ENCODE peak calls at places on chromosome 4, in ten cellular contexts. G, V, C, L, Y, A, X, D, Q and W are unnamed samples.

GRCh38 chr4:20254517-20255250 is 3.0 kb downstream of the SLIT2 start:
- DNase-seq in Y (peak), A (peak), D (no peak), G (peak), C (peak), L (peak), X (peak), V (peak), Q (no peak), W (peak)

GRCh38 chr4:10107111-10108091 is 9.2 kb downstream of the WDR1 start:
- DNase-seq in L (no peak), Y (peak), A (peak), V (peak), Q (no peak), D (no peak), G (no peak), X (no peak), C (peak), W (no peak)

GRCh38 chr4:10364194-10364593 is 93.0 kb downstream of the ZNF518B start:
- DNase-seq in D (no peak), Q (no peak), Y (no peak), V (no peak), C (no peak), G (no peak), L (no peak), A (no peak), X (no peak), W (no peak)

GRCh38 chr4:82524570-82525152 is 37.1 kb downstream of the TMEM150C start:
- DNase-seq in C (no peak), Y (no peak), D (no peak), A (no peak), V (no peak), X (no peak), Q (no peak), G (no peak), L (no peak), W (no peak)

GRCh38 chr4:10582059-10582686 is 102.4 kb downstream of the CLNK start:
- DNase-seq in V (peak), Q (no peak), D (peak), X (peak), C (no peak), G (peak), A (peak), L (peak), Y (no peak), W (peak)

GRCh38 chr4:1851160-1851559 is 4.8 kb downstream of the LETM1 start:
- DNase-seq in D (no peak), L (no peak), G (no peak), V (no peak), X (no peak), C (no peak), Y (peak), Q (no peak), A (no peak), W (no peak)

GRCh38 chr4:97910005-97910404 is 233.3 kb downstream of the STPG2 start:
- DNase-seq in Q (no peak), G (no peak), V (no peak), A (no peak), D (no peak), C (no peak), Y (no peak), X (peak), L (peak), W (no peak)

GRCh38 chr4:156676116-156676851 is 295.3 kb downstream of the PDGFC start:
- DNase-seq in X (no peak), L (no peak), G (no peak), V (no peak), D (no peak), C (no peak), Y (no peak), Q (no peak), A (no peak), W (no peak)

GRCh38 chr4:47686294-47686872 is 151.5 kb downstream of the CORIN start:
- DNase-seq in L (peak), Y (peak), G (peak), D (peak), Q (no peak), V (no peak), C (no peak), A (peak), X (peak), W (peak)

GRCh38 chr4:156968479-156968984 is 3.1 kb downstream of the PDGFC start:
- DNase-seq in X (peak), Y (no peak), C (peak), Q (no peak), G (peak), D (peak), L (peak), A (peak), V (peak), W (peak)

GRCh38 chr4:107930821-107931774 is at the start of gene CYP2U1:
- DNase-seq in Q (peak), C (peak), Y (peak), L (peak), V (peak), G (peak), X (peak), D (peak), A (peak), W (peak)

GRCh38 chr4:41365726-41366125 is 109.0 kb downstream of the UCHL1 start:
- DNase-seq in L (no peak), D (no peak), C (no peak), Y (no peak), X (no peak), A (no peak), V (peak), Q (no peak), G (no peak), W (no peak)

DNA sequence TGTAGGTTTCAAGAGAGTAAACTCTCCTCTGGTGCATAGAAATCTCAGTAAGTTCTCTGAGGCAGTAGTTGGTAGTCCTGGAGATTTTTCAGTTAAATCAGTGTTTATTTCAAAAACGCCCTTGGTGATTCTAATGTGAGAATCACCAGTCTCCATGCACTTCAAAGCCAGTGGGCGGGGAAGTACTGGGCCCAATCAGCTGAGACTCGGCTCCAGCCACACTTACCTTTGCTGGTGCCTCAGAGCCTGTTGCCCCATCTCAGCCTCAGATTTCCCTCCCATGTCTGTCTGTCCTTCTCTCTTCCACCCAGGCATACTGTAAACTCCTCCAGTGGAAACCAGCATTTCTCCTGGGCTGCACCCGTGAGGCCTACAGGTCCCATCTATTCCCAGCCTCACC is 7.4 kb upstream of the MGST2 start:
- DNase-seq in L (no peak), Q (no peak), V (no peak), C (no peak), G (no peak), X (no peak), D (no peak), Y (no peak), A (no peak), W (no peak)
- H3K4me3 ChIP-seq in L (no peak), Q (no peak), V (no peak), C (no peak), G (no peak), X (no peak), D (no peak), Y (no peak), A (no peak), W (no peak)

DNA sequence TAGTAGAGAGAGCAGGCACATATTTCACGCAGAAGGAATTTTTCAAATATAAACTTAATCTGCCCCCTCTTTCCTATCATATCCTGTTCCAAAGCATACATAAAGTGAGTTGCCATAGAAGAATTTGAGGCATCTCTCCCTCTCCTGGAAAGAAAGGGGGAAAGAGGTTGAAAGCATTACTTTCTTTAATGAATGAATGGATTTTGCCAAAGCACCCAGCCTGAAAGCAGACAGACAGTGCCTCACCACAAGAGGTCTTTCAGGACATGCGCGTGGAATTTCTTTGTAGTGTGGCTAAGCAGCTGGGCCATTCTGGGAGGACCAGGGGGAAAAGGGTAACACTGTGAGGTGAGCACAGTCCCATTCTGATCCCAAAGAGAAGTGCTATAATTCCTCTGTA is 651.4 kb downstream of the IQCM start:
- DNase-seq in V (no peak), L (peak), C (no peak), X (no peak), Y (no peak), G (peak), Q (peak), D (no peak), A (no peak), W (peak)
- TF ChIP-seq CTCF in V (no peak), L (no peak), C (no peak), X (no peak), Y (no peak), G (peak), Q (peak), D (no peak), A (no peak), W (no peak)

DNA sequence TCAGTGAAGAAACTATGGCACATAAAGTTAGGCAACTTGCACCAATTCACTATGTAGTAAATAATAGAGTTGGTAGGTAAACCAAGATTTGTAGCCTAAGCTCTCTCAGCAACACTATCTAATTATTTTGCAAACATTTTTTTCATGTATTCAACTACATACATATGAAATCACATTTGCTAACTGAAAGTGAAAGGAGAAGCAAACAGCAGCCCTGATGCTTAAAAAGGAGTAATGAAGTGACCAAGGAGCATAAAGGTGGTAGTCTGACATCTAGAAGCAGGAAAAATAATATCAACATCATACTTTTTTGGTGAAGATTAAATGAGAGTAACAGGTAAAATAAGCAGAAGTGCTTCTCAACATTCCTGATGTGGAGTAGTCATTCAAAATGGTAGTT is 603.7 kb downstream of the GRXCR1 start:
- DNase-seq in Y (no peak), G (no peak), D (no peak), Q (no peak), A (no peak), C (no peak), L (no peak), X (no peak), V (no peak), W (peak)
- H3K4me3 ChIP-seq in Y (no peak), G (no peak), D (no peak), Q (no peak), A (no peak), C (no peak), L (no peak), X (no peak), V (no peak), W (no peak)

DNA sequence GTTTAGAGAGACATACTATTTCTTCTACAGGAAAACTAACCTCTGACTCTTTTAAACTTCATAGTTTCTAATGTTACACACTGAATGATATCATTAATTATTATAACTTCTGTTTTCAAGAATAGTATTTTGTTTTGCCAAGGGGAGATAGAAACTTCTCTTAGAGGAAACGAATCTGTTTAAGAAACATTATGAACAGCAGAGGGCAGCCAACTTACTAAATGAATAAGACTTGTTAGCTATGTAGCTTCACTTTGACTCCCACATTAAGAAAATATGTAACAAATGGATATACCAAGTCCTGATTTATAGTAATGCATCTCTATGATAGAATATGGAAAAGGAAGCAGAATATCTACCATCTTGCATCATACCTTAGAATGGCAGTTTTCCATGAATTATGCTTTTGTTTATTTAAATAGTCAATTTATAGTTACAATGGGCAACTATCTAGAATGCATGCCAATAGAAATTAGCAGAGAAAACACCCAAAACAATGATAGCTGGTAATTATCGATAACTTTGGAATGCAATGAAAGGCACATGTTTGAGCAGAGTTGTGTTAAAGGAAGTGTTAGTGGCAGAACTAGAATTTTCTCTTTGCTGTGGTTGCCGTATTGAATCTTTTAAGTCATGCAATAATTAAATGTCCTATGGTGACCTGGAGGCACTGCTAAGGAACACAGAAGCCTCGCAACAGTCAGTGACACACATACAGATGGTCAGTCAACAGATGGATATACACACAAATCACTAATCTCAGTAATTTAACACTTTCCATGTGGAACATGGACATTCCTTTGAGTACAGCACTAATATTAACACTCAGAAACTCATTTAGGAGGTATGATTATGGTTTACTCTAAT is 105.7 kb upstream of the PDLIM3 start:
- DNase-seq in G (peak), V (no peak), A (no peak), C (no peak), D (no peak), L (peak), Y (no peak), Q (peak), X (peak), W (peak)
- TF ChIP-seq CTCF in G (peak), V (peak), A (peak), C (peak), D (no peak), L (peak), Y (peak), Q (peak), X (no peak), W (peak)

GRCh38 chr4:165294907-165295306 is 32.6 kb upstream of the MSMO1 start:
- DNase-seq in Q (no peak), V (no peak), C (no peak), D (no peak), Y (no peak), G (no peak), L (no peak), A (no peak), X (no peak), W (no peak)
- H3K4me3 ChIP-seq in Q (no peak), V (no peak), C (no peak), D (no peak), Y (no peak), G (no peak), L (no peak), A (no peak), X (no peak), W (no peak)